ENCODE peak calls at places on chromosomes 2 and 18, in four cellular contexts. K, P, W and E are unnamed samples.

GRCh38 chr2:236554629-236555282 is 14.9 kb upstream of the ACKR3 start:
- DNase-seq in K (no peak), P (no peak), W (no peak), E (no peak)

GRCh38 chr2:154556607-154557006 is 141.9 kb upstream of the KCNJ3 start:
- DNase-seq in K (no peak), W (no peak), P (no peak), E (no peak)

GRCh38 chr2:218323526-218324472 is 31.5 kb upstream of the TMBIM1 start:
- DNase-seq in W (peak), P (no peak), K (peak), E (no peak)

GRCh38 chr2:70685771-70686171 is 82.2 kb downstream of the ADD2 start:
- DNase-seq in W (no peak), P (no peak), K (peak), E (peak)

GRCh38 chr2:164495491-164496223 is 125.6 kb downstream of the GRB14 start:
- DNase-seq in W (peak), P (no peak), K (peak), E (no peak)

GRCh38 chr2:168801961-168802824 is at the start of gene NOSTRIN:
- DNase-seq in W (peak), P (peak), K (no peak), E (peak)

GRCh38 chr2:33411765-33412164 is 64.7 kb upstream of the RASGRP3 start:
- DNase-seq in K (peak), P (no peak), W (peak), E (no peak)

GRCh38 chr18:28080876-28081300 is 96.0 kb downstream of the CDH2 start:
- DNase-seq in W (no peak), P (no peak), K (no peak), E (no peak)

GRCh38 chr2:13572466-13572865 is 855.7 kb downstream of the TRIB2 start:
- DNase-seq in P (no peak), W (no peak), K (no peak), E (no peak)

GRCh38 chr18:10604178-10604577 is 78.4 kb downstream of the NAPG start:
- DNase-seq in W (no peak), P (no peak), K (no peak), E (no peak)

GRCh38 chr18:78659748-78660147 is 319.9 kb upstream of the SALL3 start:
- DNase-seq in W (no peak), P (no peak), K (peak), E (no peak)